ENCODE peak calls at places on chromosome 9, in nine cellular contexts. One of them, this sample, is unnamed.

GRCh38 chr9:28801144-28801799 is 1228.0 kb upstream of the C9orf72 start:
- DNase-seq in activated T-helper 1 cell treated with Interleukin-2 at 50 U/mL for 16 hours: no peak
- DNase-seq in fibroblast of the conjunctiva: no peak
- DNase-seq in activated CD8-positive, alpha-beta T cell treated with anti-CD3 and anti-CD28 coated beads for 36 hours: no peak
- DNase-seq in stomach: no peak
- DNase-seq in H9: no peak
- DNase-seq in H54: no peak
- DNase-seq in amniotic stem cell: no peak
- DNase-seq in hypothalamus: no peak
- DNase-seq in this sample: no peak

GRCh38 chr9:92954078-92954861 is 6.9 kb downstream of the FGD3 start:
- DNase-seq in activated T-helper 1 cell treated with Interleukin-2 at 50 U/mL for 16 hours: peak
- DNase-seq in fibroblast of the conjunctiva: no peak
- DNase-seq in activated CD8-positive, alpha-beta T cell treated with anti-CD3 and anti-CD28 coated beads for 36 hours: peak
- DNase-seq in stomach: peak
- DNase-seq in H9: no peak
- DNase-seq in H54: peak
- DNase-seq in amniotic stem cell: no peak
- DNase-seq in hypothalamus: no peak
- DNase-seq in this sample: peak

GRCh38 chr9:136512651-136513066 is 29.8 kb upstream of the SEC16A start:
- DNase-seq in activated T-helper 1 cell treated with Interleukin-2 at 50 U/mL for 16 hours: peak
- DNase-seq in fibroblast of the conjunctiva: no peak
- DNase-seq in activated CD8-positive, alpha-beta T cell treated with anti-CD3 and anti-CD28 coated beads for 36 hours: peak
- DNase-seq in stomach: no peak
- DNase-seq in H9: peak
- DNase-seq in H54: peak
- DNase-seq in amniotic stem cell: no peak
- DNase-seq in hypothalamus: no peak
- DNase-seq in this sample: no peak

GRCh38 chr9:93193373-93193725 is 9.4 kb downstream of the WNK2 start:
- DNase-seq in activated T-helper 1 cell treated with Interleukin-2 at 50 U/mL for 16 hours: no peak
- DNase-seq in fibroblast of the conjunctiva: no peak
- DNase-seq in activated CD8-positive, alpha-beta T cell treated with anti-CD3 and anti-CD28 coated beads for 36 hours: no peak
- DNase-seq in stomach: peak
- DNase-seq in H9: no peak
- DNase-seq in H54: no peak
- DNase-seq in amniotic stem cell: no peak
- DNase-seq in hypothalamus: no peak
- DNase-seq in this sample: peak

GRCh38 chr9:14021871-14022525 is 291.9 kb downstream of the NFIB start:
- DNase-seq in activated T-helper 1 cell treated with Interleukin-2 at 50 U/mL for 16 hours: no peak
- DNase-seq in fibroblast of the conjunctiva: peak
- DNase-seq in activated CD8-positive, alpha-beta T cell treated with anti-CD3 and anti-CD28 coated beads for 36 hours: no peak
- DNase-seq in stomach: no peak
- DNase-seq in H9: no peak
- DNase-seq in H54: no peak
- DNase-seq in amniotic stem cell: no peak
- DNase-seq in hypothalamus: no peak
- DNase-seq in this sample: no peak

GRCh38 chr9:87158779-87159178 is 211.5 kb upstream of the GAS1 start:
- DNase-seq in activated T-helper 1 cell treated with Interleukin-2 at 50 U/mL for 16 hours: no peak
- DNase-seq in fibroblast of the conjunctiva: no peak
- DNase-seq in activated CD8-positive, alpha-beta T cell treated with anti-CD3 and anti-CD28 coated beads for 36 hours: no peak
- DNase-seq in stomach: no peak
- DNase-seq in H9: no peak
- DNase-seq in H54: no peak
- DNase-seq in amniotic stem cell: no peak
- DNase-seq in hypothalamus: no peak
- DNase-seq in this sample: no peak

GRCh38 chr9:91207889-91208651 is 153.6 kb downstream of the AUH start:
- DNase-seq in activated T-helper 1 cell treated with Interleukin-2 at 50 U/mL for 16 hours: no peak
- DNase-seq in fibroblast of the conjunctiva: peak
- DNase-seq in activated CD8-positive, alpha-beta T cell treated with anti-CD3 and anti-CD28 coated beads for 36 hours: peak
- DNase-seq in stomach: no peak
- DNase-seq in H9: no peak
- DNase-seq in H54: no peak
- DNase-seq in amniotic stem cell: no peak
- DNase-seq in hypothalamus: no peak
- DNase-seq in this sample: no peak

GRCh38 chr9:134699343-134699740 is 57.7 kb downstream of the COL5A1 start:
- DNase-seq in activated T-helper 1 cell treated with Interleukin-2 at 50 U/mL for 16 hours: no peak
- DNase-seq in fibroblast of the conjunctiva: no peak
- DNase-seq in activated CD8-positive, alpha-beta T cell treated with anti-CD3 and anti-CD28 coated beads for 36 hours: no peak
- DNase-seq in stomach: no peak
- DNase-seq in H9: no peak
- DNase-seq in H54: no peak
- DNase-seq in amniotic stem cell: no peak
- DNase-seq in hypothalamus: no peak
- DNase-seq in this sample: no peak

GRCh38 chr9:91197232-91198181 is 164.2 kb downstream of the AUH start:
- DNase-seq in activated T-helper 1 cell treated with Interleukin-2 at 50 U/mL for 16 hours: no peak
- DNase-seq in fibroblast of the conjunctiva: peak
- DNase-seq in activated CD8-positive, alpha-beta T cell treated with anti-CD3 and anti-CD28 coated beads for 36 hours: no peak
- DNase-seq in stomach: peak
- DNase-seq in H9: no peak
- DNase-seq in H54: no peak
- DNase-seq in amniotic stem cell: peak
- DNase-seq in hypothalamus: no peak
- DNase-seq in this sample: peak

GRCh38 chr9:132645711-132646110 is 24.1 kb downstream of the DDX31 start:
- DNase-seq in activated T-helper 1 cell treated with Interleukin-2 at 50 U/mL for 16 hours: no peak
- DNase-seq in fibroblast of the conjunctiva: no peak
- DNase-seq in activated CD8-positive, alpha-beta T cell treated with anti-CD3 and anti-CD28 coated beads for 36 hours: no peak
- DNase-seq in stomach: no peak
- DNase-seq in H9: no peak
- DNase-seq in H54: no peak
- DNase-seq in amniotic stem cell: no peak
- DNase-seq in hypothalamus: no peak
- DNase-seq in this sample: no peak

GRCh38 chr9:124869986-124870560 is 8.1 kb downstream of the ARPC5L start:
- DNase-seq in activated T-helper 1 cell treated with Interleukin-2 at 50 U/mL for 16 hours: peak
- DNase-seq in fibroblast of the conjunctiva: no peak
- DNase-seq in activated CD8-positive, alpha-beta T cell treated with anti-CD3 and anti-CD28 coated beads for 36 hours: peak
- DNase-seq in stomach: peak
- DNase-seq in H9: no peak
- DNase-seq in H54: no peak
- DNase-seq in amniotic stem cell: no peak
- DNase-seq in hypothalamus: no peak
- DNase-seq in this sample: no peak

GRCh38 chr9:121201045-121201737 is 478 bp downstream of the RAB14 start:
- DNase-seq in activated T-helper 1 cell treated with Interleukin-2 at 50 U/mL for 16 hours: peak
- DNase-seq in fibroblast of the conjunctiva: no peak
- DNase-seq in activated CD8-positive, alpha-beta T cell treated with anti-CD3 and anti-CD28 coated beads for 36 hours: peak
- DNase-seq in stomach: peak
- DNase-seq in H9: no peak
- DNase-seq in H54: peak
- DNase-seq in amniotic stem cell: no peak
- DNase-seq in hypothalamus: no peak
- DNase-seq in this sample: no peak

GRCh38 chr9:92098638-92099037 is 16.6 kb downstream of the SPTLC1 start:
- DNase-seq in activated T-helper 1 cell treated with Interleukin-2 at 50 U/mL for 16 hours: no peak
- DNase-seq in fibroblast of the conjunctiva: no peak
- DNase-seq in activated CD8-positive, alpha-beta T cell treated with anti-CD3 and anti-CD28 coated beads for 36 hours: no peak
- DNase-seq in stomach: no peak
- DNase-seq in H9: no peak
- DNase-seq in H54: no peak
- DNase-seq in amniotic stem cell: no peak
- DNase-seq in hypothalamus: no peak
- DNase-seq in this sample: no peak

GRCh38 chr9:111272571-111272970 is 57.5 kb downstream of the OR2K2 start:
- DNase-seq in activated T-helper 1 cell treated with Interleukin-2 at 50 U/mL for 16 hours: no peak
- DNase-seq in fibroblast of the conjunctiva: no peak
- DNase-seq in activated CD8-positive, alpha-beta T cell treated with anti-CD3 and anti-CD28 coated beads for 36 hours: no peak
- DNase-seq in stomach: no peak
- DNase-seq in H9: no peak
- DNase-seq in H54: no peak
- DNase-seq in amniotic stem cell: no peak
- DNase-seq in hypothalamus: no peak
- DNase-seq in this sample: no peak

GRCh38 chr9:3549243-3549642 is 23.4 kb upstream of the RFX3 start:
- DNase-seq in activated T-helper 1 cell treated with Interleukin-2 at 50 U/mL for 16 hours: no peak
- DNase-seq in fibroblast of the conjunctiva: no peak
- DNase-seq in activated CD8-positive, alpha-beta T cell treated with anti-CD3 and anti-CD28 coated beads for 36 hours: no peak
- DNase-seq in stomach: no peak
- DNase-seq in H9: no peak
- DNase-seq in H54: no peak
- DNase-seq in amniotic stem cell: no peak
- DNase-seq in hypothalamus: no peak
- DNase-seq in this sample: no peak

GRCh38 chr9:38017149-38017884 is 51.7 kb downstream of the SHB start:
- DNase-seq in activated T-helper 1 cell treated with Interleukin-2 at 50 U/mL for 16 hours: no peak
- DNase-seq in fibroblast of the conjunctiva: no peak
- DNase-seq in activated CD8-positive, alpha-beta T cell treated with anti-CD3 and anti-CD28 coated beads for 36 hours: no peak
- DNase-seq in stomach: peak
- DNase-seq in H9: peak
- DNase-seq in H54: peak
- DNase-seq in amniotic stem cell: no peak
- DNase-seq in hypothalamus: peak
- DNase-seq in this sample: peak

GRCh38 chr9:76180541-76180940 is 213.7 kb downstream of the RFK start:
- DNase-seq in activated T-helper 1 cell treated with Interleukin-2 at 50 U/mL for 16 hours: no peak
- DNase-seq in fibroblast of the conjunctiva: no peak
- DNase-seq in activated CD8-positive, alpha-beta T cell treated with anti-CD3 and anti-CD28 coated beads for 36 hours: no peak
- DNase-seq in stomach: no peak
- DNase-seq in H9: no peak
- DNase-seq in H54: no peak
- DNase-seq in amniotic stem cell: no peak
- DNase-seq in hypothalamus: no peak
- DNase-seq in this sample: peak

GRCh38 chr9:76313771-76314170 is 80.5 kb downstream of the RFK start:
- DNase-seq in activated T-helper 1 cell treated with Interleukin-2 at 50 U/mL for 16 hours: no peak
- DNase-seq in fibroblast of the conjunctiva: no peak
- DNase-seq in activated CD8-positive, alpha-beta T cell treated with anti-CD3 and anti-CD28 coated beads for 36 hours: no peak
- DNase-seq in stomach: no peak
- DNase-seq in H9: no peak
- DNase-seq in H54: no peak
- DNase-seq in amniotic stem cell: no peak
- DNase-seq in hypothalamus: no peak
- DNase-seq in this sample: no peak

GRCh38 chr9:127923771-127924170 is 6.8 kb downstream of the PIP5KL1 start:
- DNase-seq in activated T-helper 1 cell treated with Interleukin-2 at 50 U/mL for 16 hours: no peak
- DNase-seq in fibroblast of the conjunctiva: peak
- DNase-seq in activated CD8-positive, alpha-beta T cell treated with anti-CD3 and anti-CD28 coated beads for 36 hours: no peak
- DNase-seq in stomach: no peak
- DNase-seq in H9: no peak
- DNase-seq in H54: peak
- DNase-seq in amniotic stem cell: peak
- DNase-seq in hypothalamus: no peak
- DNase-seq in this sample: no peak

GRCh38 chr9:4298255-4299005 is 1.4 kb downstream of the GLIS3 start:
- DNase-seq in activated T-helper 1 cell treated with Interleukin-2 at 50 U/mL for 16 hours: no peak
- DNase-seq in fibroblast of the conjunctiva: no peak
- DNase-seq in activated CD8-positive, alpha-beta T cell treated with anti-CD3 and anti-CD28 coated beads for 36 hours: peak
- DNase-seq in stomach: peak
- DNase-seq in H9: peak
- DNase-seq in H54: no peak
- DNase-seq in amniotic stem cell: peak
- DNase-seq in hypothalamus: peak
- DNase-seq in this sample: peak

GRCh38 chr9:5587024-5587423 is 41.9 kb upstream of the RIC1 start:
- DNase-seq in activated T-helper 1 cell treated with Interleukin-2 at 50 U/mL for 16 hours: no peak
- DNase-seq in fibroblast of the conjunctiva: no peak
- DNase-seq in activated CD8-positive, alpha-beta T cell treated with anti-CD3 and anti-CD28 coated beads for 36 hours: peak
- DNase-seq in stomach: no peak
- DNase-seq in H9: no peak
- DNase-seq in H54: peak
- DNase-seq in amniotic stem cell: peak
- DNase-seq in hypothalamus: no peak
- DNase-seq in this sample: no peak

GRCh38 chr9:121358747-121359146 is 11.3 kb downstream of the STOM start:
- DNase-seq in activated T-helper 1 cell treated with Interleukin-2 at 50 U/mL for 16 hours: no peak
- DNase-seq in fibroblast of the conjunctiva: no peak
- DNase-seq in activated CD8-positive, alpha-beta T cell treated with anti-CD3 and anti-CD28 coated beads for 36 hours: no peak
- DNase-seq in stomach: no peak
- DNase-seq in H9: no peak
- DNase-seq in H54: no peak
- DNase-seq in amniotic stem cell: no peak
- DNase-seq in hypothalamus: no peak
- DNase-seq in this sample: no peak

GRCh38 chr9:132235894-132236661 is 74.2 kb downstream of the NTNG2 start:
- DNase-seq in activated T-helper 1 cell treated with Interleukin-2 at 50 U/mL for 16 hours: peak
- DNase-seq in fibroblast of the conjunctiva: peak
- DNase-seq in activated CD8-positive, alpha-beta T cell treated with anti-CD3 and anti-CD28 coated beads for 36 hours: peak
- DNase-seq in stomach: peak
- DNase-seq in H9: peak
- DNase-seq in H54: peak
- DNase-seq in amniotic stem cell: peak
- DNase-seq in hypothalamus: peak
- DNase-seq in this sample: peak

GRCh38 chr9:16709936-16710335 is 160.5 kb downstream of the BNC2 start:
- DNase-seq in activated T-helper 1 cell treated with Interleukin-2 at 50 U/mL for 16 hours: no peak
- DNase-seq in fibroblast of the conjunctiva: no peak
- DNase-seq in activated CD8-positive, alpha-beta T cell treated with anti-CD3 and anti-CD28 coated beads for 36 hours: no peak
- DNase-seq in stomach: no peak
- DNase-seq in H9: no peak
- DNase-seq in H54: no peak
- DNase-seq in amniotic stem cell: no peak
- DNase-seq in hypothalamus: no peak
- DNase-seq in this sample: no peak

GRCh38 chr9:109401990-109402318 is 81.1 kb upstream of the EPB41L4B start:
- DNase-seq in activated T-helper 1 cell treated with Interleukin-2 at 50 U/mL for 16 hours: no peak
- DNase-seq in fibroblast of the conjunctiva: no peak
- DNase-seq in activated CD8-positive, alpha-beta T cell treated with anti-CD3 and anti-CD28 coated beads for 36 hours: no peak
- DNase-seq in stomach: no peak
- DNase-seq in H9: no peak
- DNase-seq in H54: no peak
- DNase-seq in amniotic stem cell: no peak
- DNase-seq in hypothalamus: no peak
- DNase-seq in this sample: no peak

GRCh38 chr9:89799766-89800165 is 195.0 kb downstream of the GADD45G start:
- DNase-seq in activated T-helper 1 cell treated with Interleukin-2 at 50 U/mL for 16 hours: no peak
- DNase-seq in fibroblast of the conjunctiva: no peak
- DNase-seq in activated CD8-positive, alpha-beta T cell treated with anti-CD3 and anti-CD28 coated beads for 36 hours: no peak
- DNase-seq in stomach: no peak
- DNase-seq in H9: no peak
- DNase-seq in H54: no peak
- DNase-seq in amniotic stem cell: no peak
- DNase-seq in hypothalamus: no peak
- DNase-seq in this sample: no peak

GRCh38 chr9:127535834-127536233 is 76.2 kb upstream of the STXBP1 start:
- DNase-seq in activated T-helper 1 cell treated with Interleukin-2 at 50 U/mL for 16 hours: no peak
- DNase-seq in fibroblast of the conjunctiva: no peak
- DNase-seq in activated CD8-positive, alpha-beta T cell treated with anti-CD3 and anti-CD28 coated beads for 36 hours: no peak
- DNase-seq in stomach: no peak
- DNase-seq in H9: no peak
- DNase-seq in H54: no peak
- DNase-seq in amniotic stem cell: no peak
- DNase-seq in hypothalamus: no peak
- DNase-seq in this sample: no peak

GRCh38 chr9:37521111-37521510 is 35.4 kb downstream of the POLR1E start:
- DNase-seq in activated T-helper 1 cell treated with Interleukin-2 at 50 U/mL for 16 hours: no peak
- DNase-seq in fibroblast of the conjunctiva: no peak
- DNase-seq in activated CD8-positive, alpha-beta T cell treated with anti-CD3 and anti-CD28 coated beads for 36 hours: no peak
- DNase-seq in stomach: no peak
- DNase-seq in H9: no peak
- DNase-seq in H54: no peak
- DNase-seq in amniotic stem cell: no peak
- DNase-seq in hypothalamus: no peak
- DNase-seq in this sample: no peak

GRCh38 chr9:91187311-91187964 is 174.3 kb downstream of the AUH start:
- DNase-seq in activated T-helper 1 cell treated with Interleukin-2 at 50 U/mL for 16 hours: no peak
- DNase-seq in fibroblast of the conjunctiva: no peak
- DNase-seq in activated CD8-positive, alpha-beta T cell treated with anti-CD3 and anti-CD28 coated beads for 36 hours: no peak
- DNase-seq in stomach: peak
- DNase-seq in H9: no peak
- DNase-seq in H54: no peak
- DNase-seq in amniotic stem cell: no peak
- DNase-seq in hypothalamus: no peak
- DNase-seq in this sample: no peak